ENCODE peak calls at places on chromosome 20, in ten cellular contexts. One of them, this sample, is unnamed.

GRCh38 chr20:45016089-45016641 is 49.9 kb downstream of the STK4 start:
- DNase-seq in HCEC 1CT: no peak
- DNase-seq in H54: no peak
- DNase-seq in amniotic stem cell: no peak
- DNase-seq in HepG2: no peak
- DNase-seq in stimulated activated CD8-positive, alpha-beta memory T cell treated with anti-CD3 and anti-CD28 coated beads, Interleukin-12 subunit alpha, Interleukin-12 subunit beta, amount 100 ng/mL, for 4 hours: no peak
- DNase-seq in HuH-7.5: no peak
- DNase-seq in EL: peak
- DNase-seq in stomach: no peak
- DNase-seq in NCI-H2081: no peak
- DNase-seq in this sample: peak

GRCh38 chr20:57908691-57909090 is 198.9 kb upstream of the PMEPA1 start:
- DNase-seq in HCEC 1CT: no peak
- DNase-seq in H54: no peak
- DNase-seq in amniotic stem cell: no peak
- DNase-seq in HepG2: no peak
- DNase-seq in stimulated activated CD8-positive, alpha-beta memory T cell treated with anti-CD3 and anti-CD28 coated beads, Interleukin-12 subunit alpha, Interleukin-12 subunit beta, amount 100 ng/mL, for 4 hours: no peak
- DNase-seq in HuH-7.5: no peak
- DNase-seq in EL: no peak
- DNase-seq in stomach: no peak
- DNase-seq in NCI-H2081: peak
- DNase-seq in this sample: no peak

GRCh38 chr20:43840382-43841070 is 74.1 kb upstream of the TOX2 start:
- DNase-seq in HCEC 1CT: peak
- DNase-seq in H54: no peak
- DNase-seq in amniotic stem cell: no peak
- DNase-seq in HepG2: peak
- DNase-seq in stimulated activated CD8-positive, alpha-beta memory T cell treated with anti-CD3 and anti-CD28 coated beads, Interleukin-12 subunit alpha, Interleukin-12 subunit beta, amount 100 ng/mL, for 4 hours: no peak
- DNase-seq in HuH-7.5: peak
- DNase-seq in EL: peak
- DNase-seq in stomach: no peak
- DNase-seq in NCI-H2081: no peak
- DNase-seq in this sample: no peak

GRCh38 chr20:37072293-37073196 is 23.3 kb downstream of the RBL1 start:
- DNase-seq in HCEC 1CT: no peak
- DNase-seq in H54: no peak
- DNase-seq in amniotic stem cell: no peak
- DNase-seq in HepG2: no peak
- DNase-seq in stimulated activated CD8-positive, alpha-beta memory T cell treated with anti-CD3 and anti-CD28 coated beads, Interleukin-12 subunit alpha, Interleukin-12 subunit beta, amount 100 ng/mL, for 4 hours: no peak
- DNase-seq in HuH-7.5: no peak
- DNase-seq in EL: no peak
- DNase-seq in stomach: no peak
- DNase-seq in NCI-H2081: no peak
- DNase-seq in this sample: no peak

GRCh38 chr20:23614163-23614562 is 8.4 kb upstream of the CST9 start:
- DNase-seq in HCEC 1CT: no peak
- DNase-seq in H54: no peak
- DNase-seq in amniotic stem cell: no peak
- DNase-seq in HepG2: no peak
- DNase-seq in stimulated activated CD8-positive, alpha-beta memory T cell treated with anti-CD3 and anti-CD28 coated beads, Interleukin-12 subunit alpha, Interleukin-12 subunit beta, amount 100 ng/mL, for 4 hours: no peak
- DNase-seq in HuH-7.5: no peak
- DNase-seq in EL: no peak
- DNase-seq in stomach: no peak
- DNase-seq in NCI-H2081: no peak
- DNase-seq in this sample: no peak

GRCh38 chr20:11935754-11936551 is 18.3 kb downstream of the BTBD3 start:
- DNase-seq in HCEC 1CT: no peak
- DNase-seq in H54: no peak
- DNase-seq in amniotic stem cell: no peak
- DNase-seq in HepG2: peak
- DNase-seq in stimulated activated CD8-positive, alpha-beta memory T cell treated with anti-CD3 and anti-CD28 coated beads, Interleukin-12 subunit alpha, Interleukin-12 subunit beta, amount 100 ng/mL, for 4 hours: no peak
- DNase-seq in HuH-7.5: no peak
- DNase-seq in EL: no peak
- DNase-seq in stomach: no peak
- DNase-seq in NCI-H2081: peak
- DNase-seq in this sample: no peak

GRCh38 chr20:32521780-32522524 is 63.2 kb downstream of the NOL4L start:
- DNase-seq in HCEC 1CT: peak
- DNase-seq in H54: peak
- DNase-seq in amniotic stem cell: no peak
- DNase-seq in HepG2: peak
- DNase-seq in stimulated activated CD8-positive, alpha-beta memory T cell treated with anti-CD3 and anti-CD28 coated beads, Interleukin-12 subunit alpha, Interleukin-12 subunit beta, amount 100 ng/mL, for 4 hours: no peak
- DNase-seq in HuH-7.5: peak
- DNase-seq in EL: peak
- DNase-seq in stomach: peak
- DNase-seq in NCI-H2081: peak
- DNase-seq in this sample: peak

GRCh38 chr20:22379472-22379871 is 204.9 kb downstream of the FOXA2 start:
- DNase-seq in HCEC 1CT: no peak
- DNase-seq in H54: peak
- DNase-seq in amniotic stem cell: no peak
- DNase-seq in HepG2: no peak
- DNase-seq in stimulated activated CD8-positive, alpha-beta memory T cell treated with anti-CD3 and anti-CD28 coated beads, Interleukin-12 subunit alpha, Interleukin-12 subunit beta, amount 100 ng/mL, for 4 hours: no peak
- DNase-seq in HuH-7.5: no peak
- DNase-seq in EL: peak
- DNase-seq in stomach: no peak
- DNase-seq in NCI-H2081: peak
- DNase-seq in this sample: peak

This sample was measured in AG10803.